ENCODE peak calls at places on chromosomes 3 and 15, in four cellular contexts. One of them, this sample, is unnamed.

GRCh38 chr15:38042707-38043445 is 108.4 kb downstream of the TMCO5A start:
- DNase-seq in bronchial epithelial cell: no peak
- DNase-seq in OCI-LY7: peak
- DNase-seq in cardiac muscle cell: peak
- DNase-seq in this sample: no peak

GRCh38 chr3:23019596-23020300 is 183.4 kb upstream of the UBE2E2 start:
- DNase-seq in bronchial epithelial cell: no peak
- DNase-seq in OCI-LY7: no peak
- DNase-seq in cardiac muscle cell: peak
- DNase-seq in this sample: no peak

GRCh38 chr3:127250032-127250431 is 37.8 kb downstream of the PRR20G start:
- DNase-seq in bronchial epithelial cell: no peak
- DNase-seq in OCI-LY7: no peak
- DNase-seq in cardiac muscle cell: no peak
- DNase-seq in this sample: no peak

GRCh38 chr3:117322866-117323265 is 613.3 kb downstream of the TUSC7 start:
- DNase-seq in bronchial epithelial cell: peak
- DNase-seq in OCI-LY7: no peak
- DNase-seq in cardiac muscle cell: peak
- DNase-seq in this sample: no peak

GRCh38 chr3:22922317-22922716 is 280.8 kb upstream of the UBE2E2 start:
- DNase-seq in bronchial epithelial cell: peak
- DNase-seq in OCI-LY7: peak
- DNase-seq in cardiac muscle cell: peak
- DNase-seq in this sample: peak

GRCh38 chr3:183108002-183108449 is 8.7 kb upstream of the MCCC1 start:
- DNase-seq in bronchial epithelial cell: peak
- DNase-seq in OCI-LY7: no peak
- DNase-seq in cardiac muscle cell: peak
- DNase-seq in this sample: no peak

GRCh38 chr15:55322452-55322851 is 3.4 kb downstream of the PIGB start:
- DNase-seq in bronchial epithelial cell: no peak
- DNase-seq in OCI-LY7: no peak
- DNase-seq in cardiac muscle cell: no peak
- DNase-seq in this sample: no peak

GRCh38 chr15:65211157-65211982 is at the start of gene CILP:
- DNase-seq in bronchial epithelial cell: no peak
- DNase-seq in OCI-LY7: no peak
- DNase-seq in cardiac muscle cell: peak
- DNase-seq in this sample: no peak

GRCh38 chr3:157427906-157428305 is 8.7 kb upstream of the PTX3 start:
- DNase-seq in bronchial epithelial cell: no peak
- DNase-seq in OCI-LY7: no peak
- DNase-seq in cardiac muscle cell: no peak
- DNase-seq in this sample: no peak

GRCh38 chr3:188421836-188422540 is 268.0 kb downstream of the LPP start:
- DNase-seq in bronchial epithelial cell: no peak
- DNase-seq in OCI-LY7: peak
- DNase-seq in cardiac muscle cell: no peak
- DNase-seq in this sample: peak

GRCh38 chr3:51966941-51967383 is 292 bp downstream of the PCBP4 start:
- DNase-seq in bronchial epithelial cell: no peak
- DNase-seq in OCI-LY7: no peak
- DNase-seq in cardiac muscle cell: no peak
- DNase-seq in this sample: no peak
- TF ChIP-seq CTCF in bronchial epithelial cell: no peak
- TF ChIP-seq CTCF in OCI-LY7: no peak
- TF ChIP-seq CTCF in cardiac muscle cell: no peak
- TF ChIP-seq CTCF in this sample: no peak

GRCh38 chr3:114374433-114374832 is 80.6 kb downstream of the TIGIT start:
- DNase-seq in bronchial epithelial cell: no peak
- DNase-seq in OCI-LY7: no peak
- DNase-seq in cardiac muscle cell: no peak
- DNase-seq in this sample: no peak

GRCh38 chr3:114365909-114366308 is 72.1 kb downstream of the TIGIT start:
- DNase-seq in bronchial epithelial cell: peak
- DNase-seq in OCI-LY7: no peak
- DNase-seq in cardiac muscle cell: no peak
- DNase-seq in this sample: no peak

GRCh38 chr3:114376091-114376490 is 82.3 kb downstream of the TIGIT start:
- DNase-seq in bronchial epithelial cell: no peak
- DNase-seq in OCI-LY7: no peak
- DNase-seq in cardiac muscle cell: peak
- DNase-seq in this sample: no peak

GRCh38 chr3:114365268-114365667 is 71.4 kb downstream of the TIGIT start:
- DNase-seq in bronchial epithelial cell: no peak
- DNase-seq in OCI-LY7: no peak
- DNase-seq in cardiac muscle cell: peak
- DNase-seq in this sample: no peak

GRCh38 chr3:114370537-114371174 is 76.8 kb downstream of the TIGIT start:
- DNase-seq in bronchial epithelial cell: no peak
- DNase-seq in OCI-LY7: no peak
- DNase-seq in cardiac muscle cell: no peak
- DNase-seq in this sample: no peak
- TF ChIP-seq CTCF in bronchial epithelial cell: no peak
- TF ChIP-seq CTCF in OCI-LY7: peak
- TF ChIP-seq CTCF in cardiac muscle cell: no peak
- TF ChIP-seq CTCF in this sample: peak

DNA sequence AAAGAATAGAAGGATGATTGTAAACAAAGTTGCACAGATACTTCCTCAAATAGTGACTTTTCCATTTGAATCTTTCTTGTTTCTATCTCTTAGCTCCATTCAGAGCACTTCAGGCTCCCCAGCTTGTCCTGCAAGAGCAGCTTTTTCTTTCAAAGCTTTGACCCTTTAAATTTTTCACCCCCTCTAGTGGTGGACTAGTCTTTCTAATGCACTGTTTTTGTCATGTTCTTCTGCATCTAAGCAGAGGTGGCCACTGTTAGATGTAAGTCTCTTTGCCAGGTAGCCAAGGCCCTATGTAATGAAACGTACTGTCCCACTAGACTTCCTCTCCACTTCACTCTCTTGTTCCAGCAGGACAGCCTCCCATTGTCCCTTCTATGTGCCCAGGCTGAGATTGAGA is 74.0 kb upstream of the MANF start:
- DNase-seq in bronchial epithelial cell: peak
- DNase-seq in OCI-LY7: peak
- DNase-seq in cardiac muscle cell: peak
- DNase-seq in this sample: peak
- TF ChIP-seq CTCF in bronchial epithelial cell: peak
- TF ChIP-seq CTCF in OCI-LY7: peak
- TF ChIP-seq CTCF in cardiac muscle cell: peak
- TF ChIP-seq CTCF in this sample: peak

DNA sequence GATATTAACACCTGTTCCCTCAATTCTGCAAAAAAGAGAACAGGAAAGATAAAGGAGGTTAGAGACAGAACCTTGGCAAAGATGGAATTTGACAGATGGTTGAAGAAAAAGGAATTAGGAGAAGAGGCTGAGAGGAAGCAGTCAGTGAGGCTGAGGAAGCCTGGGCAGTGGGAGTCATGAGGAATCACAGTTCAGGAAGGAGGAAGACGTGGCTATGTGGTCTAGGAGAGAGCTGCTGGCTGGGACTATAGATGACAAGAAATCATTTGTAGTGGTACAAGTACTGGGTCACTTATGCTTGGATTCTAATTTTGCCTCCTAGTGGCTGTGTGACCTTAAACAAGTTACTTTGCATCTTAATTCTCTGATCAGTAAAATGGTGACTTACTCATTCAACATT is 49.0 kb downstream of the LARS2 start:
- DNase-seq in bronchial epithelial cell: no peak
- DNase-seq in OCI-LY7: no peak
- DNase-seq in cardiac muscle cell: no peak
- DNase-seq in this sample: no peak
- TF ChIP-seq CTCF in bronchial epithelial cell: no peak
- TF ChIP-seq CTCF in OCI-LY7: no peak
- TF ChIP-seq CTCF in cardiac muscle cell: no peak
- TF ChIP-seq CTCF in this sample: no peak

GRCh38 chr15:96578393-96578792 is 247.9 kb downstream of the NR2F2 start:
- DNase-seq in bronchial epithelial cell: no peak
- DNase-seq in OCI-LY7: no peak
- DNase-seq in cardiac muscle cell: no peak
- DNase-seq in this sample: no peak

GRCh38 chr15:96585634-96586386 is 255.3 kb downstream of the NR2F2 start:
- DNase-seq in bronchial epithelial cell: peak
- DNase-seq in OCI-LY7: no peak
- DNase-seq in cardiac muscle cell: peak
- DNase-seq in this sample: no peak

GRCh38 chr15:96586901-96587300 is 256.4 kb downstream of the NR2F2 start:
- DNase-seq in bronchial epithelial cell: no peak
- DNase-seq in OCI-LY7: no peak
- DNase-seq in cardiac muscle cell: no peak
- DNase-seq in this sample: no peak

GRCh38 chr15:96582473-96582872 is 252.0 kb downstream of the NR2F2 start:
- DNase-seq in bronchial epithelial cell: no peak
- DNase-seq in OCI-LY7: no peak
- DNase-seq in cardiac muscle cell: no peak
- DNase-seq in this sample: no peak

GRCh38 chr15:96583671-96584070 is 253.2 kb downstream of the NR2F2 start:
- DNase-seq in bronchial epithelial cell: peak
- DNase-seq in OCI-LY7: no peak
- DNase-seq in cardiac muscle cell: no peak
- DNase-seq in this sample: no peak
- TF ChIP-seq CTCF in bronchial epithelial cell: peak
- TF ChIP-seq CTCF in OCI-LY7: no peak
- TF ChIP-seq CTCF in cardiac muscle cell: no peak
- TF ChIP-seq CTCF in this sample: no peak

DNA sequence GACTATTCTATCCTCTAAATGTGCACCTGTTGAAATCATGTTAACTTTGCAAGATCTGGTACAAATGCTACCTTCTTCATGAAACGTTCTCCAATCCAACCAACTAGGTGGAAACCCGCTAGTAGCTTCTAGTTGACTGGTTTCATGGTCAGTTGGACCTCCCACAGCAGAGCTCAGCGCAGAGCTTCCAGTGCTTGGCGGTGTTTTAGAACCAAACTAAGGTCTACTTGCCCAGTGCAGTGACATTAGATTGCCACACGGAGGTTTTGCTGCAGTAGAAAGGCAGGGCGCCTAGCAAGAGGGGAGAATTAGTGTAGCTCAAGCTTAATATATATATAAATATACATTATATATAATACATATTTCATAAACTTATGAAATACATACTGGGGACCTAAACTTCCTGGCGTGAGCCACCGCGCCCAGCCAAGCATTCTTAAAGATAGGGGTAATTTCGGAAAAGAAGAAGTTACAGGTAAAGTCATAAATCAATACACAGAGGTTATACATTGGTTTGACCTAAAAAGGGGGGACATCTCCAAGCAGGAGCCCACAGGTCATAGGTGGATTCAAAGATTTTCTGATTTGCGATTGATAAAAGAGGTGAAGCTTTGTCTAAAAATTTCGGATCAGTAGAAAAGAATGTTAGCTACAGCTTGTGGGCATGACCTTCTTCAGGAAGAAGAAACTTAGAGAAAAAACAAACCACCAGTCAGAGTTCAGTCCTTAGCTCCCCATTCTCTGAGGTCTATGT is 2.0 kb upstream of the OXSR1 start:
- DNase-seq in bronchial epithelial cell: no peak
- DNase-seq in OCI-LY7: peak
- DNase-seq in cardiac muscle cell: no peak
- DNase-seq in this sample: no peak
- TF ChIP-seq CTCF in bronchial epithelial cell: peak
- TF ChIP-seq CTCF in OCI-LY7: peak
- TF ChIP-seq CTCF in cardiac muscle cell: no peak
- TF ChIP-seq CTCF in this sample: no peak

This sample was measured in GM13977.